ENCODE peak calls at places on chromosomes 2 and 18, in six cellular contexts. X, H, G, T, A and I are unnamed samples.

GRCh38 chr2:223549215-223549614 is 52.9 kb downstream of the SCG2 start:
- DNase-seq in X (no peak), G (peak; percentile 46), A (no peak), T (no peak), H (peak; percentile 12), I (peak; percentile 48)

GRCh38 chr2:176652300-176653182 is 383.3 kb downstream of the MTX2 start:
- DNase-seq in A (no peak), T (no peak), G (no peak), H (no peak), X (no peak), I (peak; percentile 42)

GRCh38 chr18:26056291-26056690 is 34.1 kb downstream of the SS18 start:
- DNase-seq in G (no peak), A (no peak), H (no peak), X (no peak), T (no peak), I (no peak)

GRCh38 chr18:69758458-69758857 is 189.2 kb downstream of the CD226 start:
- DNase-seq in G (no peak), T (no peak), H (no peak), A (no peak), X (no peak), I (no peak)

GRCh38 chr18:48842259-48843061 is 108.3 kb downstream of the SMAD7 start:
- DNase-seq in G (no peak), A (no peak), T (peak; percentile 28), X (no peak), H (peak; percentile 16), I (no peak)

GRCh38 chr2:145985517-145985916 is 1465.6 kb upstream of the ZEB2 start:
- DNase-seq in H (no peak), G (no peak), X (no peak), A (no peak), T (no peak), I (no peak)

GRCh38 chr2:46296216-46296839 is 879 bp upstream of the EPAS1 start:
- DNase-seq in X (no peak), G (no peak), H (peak; percentile 17), A (no peak), T (no peak), I (no peak)

GRCh38 chr2:24048662-24049484 is 668 bp upstream of the FKBP1B start:
- DNase-seq in G (no peak), H (no peak), X (no peak), A (no peak), T (no peak), I (peak; percentile 36)

GRCh38 chr18:74513883-74514205 is 17.7 kb downstream of the CNDP2 start:
- DNase-seq in H (no peak), X (no peak), T (no peak), G (no peak), A (no peak), I (no peak)

GRCh38 chr2:70930371-70931329 is 5.0 kb upstream of the ATP6V1B1 start:
- DNase-seq in X (no peak), A (no peak), G (no peak), H (no peak), T (no peak), I (no peak)

GRCh38 chr2:42848270-42848669 is 55.9 kb upstream of the HAAO start:
- DNase-seq in T (no peak), A (no peak), G (no peak), X (no peak), H (no peak), I (no peak)

GRCh38 chr2:154837035-154837434 is 138.5 kb downstream of the KCNJ3 start:
- DNase-seq in T (no peak), G (no peak), H (no peak), A (no peak), X (no peak), I (no peak)

GRCh38 chr2:102304268-102304667 is 7.1 kb upstream of the IL1RL1 start:
- DNase-seq in X (no peak), H (no peak), G (no peak), T (no peak), A (no peak), I (no peak)